ENCODE peak calls at places on chromosomes 6 and 20, in five cellular contexts. U is ascending aorta, Z is endodermal cell, F is IMR-90, G is PC-9. M is an unnamed sample. For H3K4me1, the result is how much of the 10 kb centered on the place peaks cover.

GRCh38 chr6:3630258-3630828 is 121.2 kb downstream of the PXDC1 start:
- DNase-seq in U (no peak), F (no peak), Z (no peak), G (no peak), M (no peak)

GRCh38 chr20:62946918-62947317 is 5.6 kb upstream of the SLC17A9 start:
- DNase-seq in U (no peak), G (no peak), F (no peak), Z (no peak), M (peak)

GRCh38 chr6:169940554-169941290 is 189.3 kb downstream of the ERMARD start:
- DNase-seq in F (no peak), G (no peak), U (no peak), Z (no peak), M (no peak)

GRCh38 chr6:138155443-138155842 is 6.3 kb upstream of the ARFGEF3 start:
- DNase-seq in F (no peak), U (no peak), G (no peak), Z (no peak), M (no peak)

GRCh38 chr6:30071081-30071818 is 4.3 kb downstream of the PPP1R11 start:
- DNase-seq in G (no peak), U (no peak), F (peak), Z (peak), M (no peak)

GRCh38 chr6:43705996-43706395 is 18.4 kb upstream of the MRPS18A start:
- DNase-seq in U (no peak), G (no peak), F (peak), Z (no peak), M (no peak)

GRCh38 chr20:33789109-33789857 is 21.9 kb upstream of the CHMP4B start:
- DNase-seq in F (peak), G (peak), Z (no peak), U (peak), M (peak)

GRCh38 chr6:90406957-90407356 is 110.3 kb upstream of the BACH2 start:
- DNase-seq in F (peak), Z (no peak), G (no peak), U (no peak), M (no peak)

GRCh38 chr6:71236926-71237425 is 51.6 kb upstream of the OGFRL1 start:
- DNase-seq in U (no peak), F (no peak), G (no peak), Z (no peak), M (no peak)

GRCh38 chr6:1789092-1789491 is 179.4 kb downstream of the FOXC1 start:
- DNase-seq in G (no peak), F (peak), Z (no peak), U (no peak), M (no peak)

GRCh38 chr6:64969139-64969538 is 737.9 kb downstream of the EYS start:
- DNase-seq in F (no peak), Z (peak), U (no peak), G (no peak), M (no peak)

GRCh38 chr6:154267508-154268106 is 89.0 kb downstream of the IPCEF1 start:
- DNase-seq in Z (no peak), F (no peak), U (no peak), G (no peak), M (no peak)

GRCh38 chr6:21431526-21431925 is 162.0 kb upstream of the SOX4 start:
- DNase-seq in Z (no peak), F (no peak), U (no peak), G (no peak), M (no peak)

GRCh38 chr6:20403766-20404640 is 2.3 kb downstream of the E2F3 start:
- DNase-seq in Z (peak), F (peak), G (no peak), U (no peak), M (peak)

GRCh38 chr20:46751856-46752255 is 42.4 kb downstream of the SLC2A10 start:
- DNase-seq in Z (no peak), U (no peak), F (no peak), G (no peak), M (no peak)

GRCh38 chr6:2899596-2899995 is 3.5 kb downstream of the SERPINB9 start:
- DNase-seq in F (no peak), Z (peak), U (no peak), G (no peak), M (no peak)

GRCh38 chr6:140590641-140591040 is 1216.2 kb upstream of the CITED2 start:
- DNase-seq in U (no peak), F (peak), Z (no peak), G (no peak), M (no peak)

GRCh38 chr6:98833101-98834059 is 994 bp upstream of the POU3F2 start:
- DNase-seq in F (peak), U (peak), Z (peak), G (no peak), M (no peak)

GRCh38 chr6:11139051-11139960 is 27.8 kb upstream of the ERVFRD-1 start:
- DNase-seq in Z (no peak), G (peak), U (no peak), F (peak), M (no peak)

GRCh38 chr6:126947070-126947469 is 171.4 kb upstream of the RSPO3 start:
- DNase-seq in F (peak), G (no peak), U (no peak), Z (no peak), M (no peak)

GRCh38 chr6:134550604-134551003 is 232.7 kb upstream of the SGK1 start:
- DNase-seq in U (no peak), Z (no peak), G (no peak), F (peak), M (no peak)

GRCh38 chr6:111615916-111616612 is 10.4 kb upstream of the TRAF3IP2 start:
- DNase-seq in U (no peak), G (no peak), F (no peak), Z (peak), M (peak)

GRCh38 chr20:41344477-41344876 is 3.9 kb downstream of the LPIN3 start:
- DNase-seq in F (no peak), U (no peak), Z (no peak), G (peak), M (no peak)

GRCh38 chr20:26207237-26207966 is 510.7 kb upstream of the ZNF337 start:
- DNase-seq in Z (no peak), G (no peak), F (no peak), U (no peak), M (no peak)

GRCh38 chr20:8858181-8858794 is 210.6 kb upstream of the PLCB4 start:
- DNase-seq in U (no peak), Z (no peak), F (peak), G (no peak), M (no peak)

GRCh38 chr6:14883921-14884320 is 361.9 kb upstream of the JARID2 start:
- DNase-seq in Z (peak), U (no peak), F (peak), G (no peak), M (no peak)

GRCh38 chr6:9002833-9003232 is 567.5 kb upstream of the SLC35B3 start:
- DNase-seq in Z (no peak), G (no peak), U (no peak), F (no peak), M (no peak)

GRCh38 chr6:125887372-125887771 is 69.2 kb upstream of the HINT3 start:
- DNase-seq in F (no peak), Z (no peak), G (no peak), U (no peak), M (no peak)

GRCh38 chr6:50905297-50905696 is 86.6 kb downstream of the TFAP2B start:
- DNase-seq in G (no peak), F (no peak), U (no peak), Z (no peak), M (no peak)

GRCh38 chr6:50902260-50902659 is 83.6 kb downstream of the TFAP2B start:
- DNase-seq in F (no peak), Z (no peak), U (no peak), G (no peak), M (no peak)

GRCh38 chr6:50899306-50899840 is 80.7 kb downstream of the TFAP2B start:
- DNase-seq in Z (no peak), G (no peak), F (peak), U (no peak), M (no peak)
- H3K4me1 ChIP-seq in Z (under half), G (under half), F (under half), U (under half), M (under half)

DNA sequence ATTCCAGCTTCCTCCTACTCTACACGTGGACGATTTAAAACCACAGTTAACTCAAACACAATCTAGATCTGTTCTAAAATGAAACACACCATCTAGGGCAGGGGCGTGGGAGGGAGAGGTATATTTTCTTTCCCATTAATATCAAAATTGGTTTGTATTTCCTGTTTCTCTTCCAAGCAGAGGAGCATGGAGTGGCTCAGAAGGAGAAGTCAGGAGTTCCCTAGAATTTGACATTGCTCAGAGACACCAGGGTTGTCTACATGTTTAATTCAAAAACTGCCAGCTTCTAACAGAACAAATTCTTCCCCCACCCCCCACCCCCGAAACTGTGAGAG is 2.3 kb downstream of the PREX1 start:
- DNase-seq in G (no peak), Z (no peak), F (no peak), U (no peak), M (no peak)
- H3K4me1 ChIP-seq in G (under half), Z (under half), F (under half), U (under half), M (under half)

GRCh38 chr6:39540454-39540853 is 184.8 kb downstream of the KIF6 start:
- DNase-seq in F (no peak), G (no peak), Z (no peak), U (no peak), M (no peak)

GRCh38 chr6:39543950-39544349 is 181.3 kb downstream of the KIF6 start:
- DNase-seq in Z (no peak), G (no peak), U (no peak), F (no peak), M (no peak)

GRCh38 chr6:39546731-39547130 is 178.5 kb downstream of the KIF6 start:
- DNase-seq in G (no peak), F (no peak), U (no peak), Z (no peak), M (no peak)

DNA sequence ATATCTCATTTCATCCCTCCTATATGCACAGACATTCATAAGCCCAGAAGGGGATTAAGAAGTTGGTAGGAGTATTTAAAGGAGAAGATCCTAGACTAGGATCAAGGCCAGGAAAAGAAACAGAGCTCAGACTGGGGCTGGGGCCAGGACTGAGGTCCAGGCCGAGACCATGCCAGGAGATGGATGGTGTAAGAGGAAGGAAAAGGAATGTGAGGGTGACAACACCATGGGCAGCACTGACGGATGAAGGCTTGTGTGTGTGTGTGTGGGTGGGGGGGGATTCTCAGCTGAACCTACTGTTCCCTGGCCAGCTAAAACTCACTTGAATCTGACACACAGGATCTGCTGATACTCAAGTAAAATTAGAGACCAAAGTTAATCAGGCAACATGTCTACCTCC is 182.1 kb downstream of the KIF6 start:
- DNase-seq in U (peak), Z (no peak), F (no peak), G (no peak), M (no peak)
- H3K4me1 ChIP-seq in U (under half), Z (under half), F (under half), G (under half), M (under half)

GRCh38 chr6:92708270-92708669 is 711.1 kb downstream of the EPHA7 start:
- DNase-seq in Z (no peak), F (peak), U (no peak), G (no peak), M (no peak)
- H3K4me1 ChIP-seq in Z (under half), F (under half), U (under half), G (under half), M (under half)

DNA sequence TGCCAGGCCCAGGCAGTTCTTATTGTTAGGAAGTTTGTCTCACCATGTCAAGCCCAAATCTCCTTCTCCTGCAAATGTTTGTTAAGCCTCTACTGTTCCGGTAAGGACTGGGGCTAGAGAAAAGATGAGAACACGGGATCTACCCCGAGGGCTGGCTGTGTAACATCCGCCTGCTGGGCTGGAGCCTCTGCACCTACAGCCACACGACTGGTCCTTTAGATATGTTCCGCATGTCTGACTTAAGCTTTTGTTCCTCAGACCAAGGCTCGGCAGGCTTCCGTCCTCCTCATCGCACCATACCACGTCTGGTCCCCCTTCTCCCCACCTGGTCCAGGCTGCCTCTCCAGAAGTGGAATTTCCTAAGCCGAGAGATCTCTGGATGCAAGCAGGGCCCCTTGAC is 2.6 kb downstream of the GHRH start:
- DNase-seq in U (no peak), F (no peak), Z (no peak), G (no peak), M (no peak)
- H3K4me1 ChIP-seq in U (under half), F (under half), Z (under half), G (under half), M (under half)

GRCh38 chr6:72809701-72810379 is 188.0 kb downstream of the KCNQ5 start:
- DNase-seq in Z (no peak), F (peak), G (no peak), U (no peak), M (no peak)
- H3K4me1 ChIP-seq in Z (under half), F (under half), G (under half), U (under half), M (under half)

M was measured in small intestine.